ENCODE peak calls at places on chromosomes 11 and 22, in four cellular contexts. K, F, Q and N are unnamed samples.

GRCh38 chr22:21041937-21042336 is 3.8 kb upstream of the LRRC74B start:
- DNase-seq in K (no peak), F (no peak), Q (peak; percentile 29), N (no peak)

GRCh38 chr22:25395468-25395867 is 169.0 kb upstream of the GRK3 start:
- DNase-seq in K (no peak), F (no peak), Q (no peak), N (no peak)

GRCh38 chr11:117859713-117860112 is 16.7 kb downstream of the FXYD6 start:
- DNase-seq in K (no peak), F (no peak), Q (no peak), N (peak; percentile 5)

GRCh38 chr11:6655790-6656580 is at the start of gene DCHS1:
- DNase-seq in K (no peak), F (no peak), Q (no peak), N (peak; percentile 57)

GRCh38 chr22:22605074-22605404 is 39.4 kb upstream of the GGTLC2 start:
- DNase-seq in K (no peak), F (no peak), Q (no peak), N (no peak)

GRCh38 chr22:25027959-25028840 is 75.7 kb downstream of the KIAA1671 start:
- DNase-seq in K (no peak), F (peak; percentile 38), Q (no peak), N (peak; percentile 61)

GRCh38 chr11:17556999-17557398 is 9.9 kb downstream of the OTOG start:
- DNase-seq in K (no peak), F (no peak), Q (no peak), N (no peak)

GRCh38 chr22:23225724-23226496 is 45.6 kb downstream of the BCR start:
- DNase-seq in K (no peak), F (no peak), Q (peak; percentile 84), N (no peak)

GRCh38 chr11:111633756-111634362 is 31.6 kb downstream of the SIK2 start:
- DNase-seq in K (no peak), F (no peak), Q (peak; percentile 77), N (no peak)

GRCh38 chr22:50199251-50199721 is 1.5 kb upstream of the SELENOO start:
- DNase-seq in K (no peak), F (no peak), Q (no peak), N (no peak)

GRCh38 chr22:44443641-44444235 is 54.3 kb downstream of the RTL6 start:
- DNase-seq in K (no peak), F (no peak), Q (no peak), N (no peak)

GRCh38 chr22:50710886-50711285 is 27.1 kb upstream of the ACR start:
- DNase-seq in K (no peak), F (no peak), Q (no peak), N (no peak)

GRCh38 chr11:69166186-69167115 is 10.7 kb downstream of the SMIM38 start:
- DNase-seq in K (peak; percentile 30), F (no peak), Q (peak; percentile 83), N (no peak)

GRCh38 chr22:28907311-28908008 is 24.1 kb downstream of the ZNRF3 start:
- DNase-seq in K (no peak), F (no peak), Q (no peak), N (no peak)

GRCh38 chr11:82988936-82989627 is 82.6 kb downstream of the RAB30 start:
- DNase-seq in K (no peak), F (no peak), Q (no peak), N (no peak)

GRCh38 chr22:20889025-20889704 is 28.0 kb upstream of the CRKL start:
- DNase-seq in K (no peak), F (no peak), Q (no peak), N (no peak)

GRCh38 chr11:30735946-30736345 is 149.8 kb upstream of the MPPED2 start:
- DNase-seq in K (no peak), F (no peak), Q (no peak), N (no peak)

GRCh38 chr11:8908099-8908498 is 2.9 kb upstream of the AKIP1 start:
- DNase-seq in K (no peak), F (no peak), Q (no peak), N (no peak)

GRCh38 chr11:23252426-23252825 is 392.2 kb upstream of the CCDC179 start:
- DNase-seq in K (no peak), F (no peak), Q (peak; percentile 21), N (no peak)

GRCh38 chr11:113242767-113243397 is 71.5 kb upstream of the TTC12 start:
- DNase-seq in K (no peak), F (no peak), Q (peak; percentile 39), N (no peak)

DNA sequence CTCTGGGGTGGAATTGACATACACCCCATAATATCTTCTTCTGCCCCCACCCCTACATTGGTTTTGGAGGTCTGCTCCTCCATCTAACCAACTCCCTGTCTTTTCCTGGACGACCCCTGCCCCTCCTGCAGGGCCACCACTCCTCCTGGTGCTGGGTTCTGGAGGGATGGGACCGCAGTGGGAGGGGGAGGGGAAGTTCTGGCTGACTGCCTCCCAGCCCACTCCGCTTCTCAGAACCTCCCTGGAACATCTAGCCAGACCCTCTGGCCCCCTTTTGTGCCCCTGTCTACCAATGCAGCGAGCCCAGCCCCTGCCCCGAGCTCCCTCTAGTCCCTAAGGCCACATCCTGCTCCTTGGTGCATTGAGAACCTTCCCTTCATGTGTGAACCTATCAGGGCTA is 1.2 kb downstream of the MYRF start:
- DNase-seq in K (no peak), F (no peak), Q (no peak), N (no peak)
- H3K4me1 ChIP-seq in K (peaks cover 5% of the 10 kb centered on the region), F (peaks cover 42% of the 10 kb centered on the region), Q (no peaks in the 10 kb centered on the region), N (peaks cover 3% of the 10 kb centered on the region)

DNA sequence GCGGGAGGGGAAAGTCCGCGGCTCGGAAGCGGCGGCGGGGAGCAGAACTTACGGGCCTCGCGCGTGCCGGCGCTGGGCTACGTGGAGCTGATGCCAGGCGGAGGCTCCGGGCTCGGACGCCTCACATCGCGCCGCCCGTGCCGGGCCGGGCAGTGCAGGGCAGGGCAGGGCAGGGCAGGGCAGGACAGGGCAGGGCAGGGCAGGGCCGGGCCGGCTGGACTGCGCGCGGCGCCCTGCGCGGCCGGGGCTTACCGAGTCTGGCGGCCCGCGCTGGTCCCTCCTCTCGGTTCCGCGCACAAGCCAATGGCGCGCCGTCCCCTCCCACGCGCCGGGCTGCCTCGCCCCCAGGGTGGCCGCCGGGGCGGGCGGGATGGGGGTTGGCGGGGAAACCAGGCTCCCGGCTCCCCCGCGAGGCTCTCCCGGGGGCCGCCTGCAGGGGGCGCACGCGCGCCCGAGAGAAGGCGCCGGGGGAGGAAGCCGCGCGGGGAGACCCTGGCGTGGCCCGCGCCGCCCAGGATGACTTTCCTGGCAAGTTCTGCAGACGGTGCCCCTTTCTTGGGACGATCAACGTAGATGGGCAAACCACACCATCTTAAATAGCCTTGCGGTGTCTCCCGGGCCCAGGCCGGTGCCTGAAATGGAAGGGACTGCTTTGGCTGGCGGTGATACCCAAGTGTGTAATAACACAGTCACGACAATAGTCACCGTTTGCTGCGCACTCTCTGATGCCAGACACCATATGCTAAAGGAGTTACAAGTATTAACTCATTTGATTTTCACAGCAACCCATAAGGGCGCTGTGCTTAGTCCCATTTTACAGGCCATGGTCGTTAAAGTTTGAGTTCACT is at the start of gene TP53I11:
- DNase-seq in K (no peak), F (peak; percentile 66), Q (peak; percentile 21), N (peak; percentile 36)
- H3K4me3 ChIP-seq in K (peak within 1 kb of the TSS; percentile 75), F (peak within 1 kb of the TSS; percentile 96), Q (peak within 1 kb of the TSS; percentile 81), N (peak within 1 kb of the TSS; percentile 76)

DNA sequence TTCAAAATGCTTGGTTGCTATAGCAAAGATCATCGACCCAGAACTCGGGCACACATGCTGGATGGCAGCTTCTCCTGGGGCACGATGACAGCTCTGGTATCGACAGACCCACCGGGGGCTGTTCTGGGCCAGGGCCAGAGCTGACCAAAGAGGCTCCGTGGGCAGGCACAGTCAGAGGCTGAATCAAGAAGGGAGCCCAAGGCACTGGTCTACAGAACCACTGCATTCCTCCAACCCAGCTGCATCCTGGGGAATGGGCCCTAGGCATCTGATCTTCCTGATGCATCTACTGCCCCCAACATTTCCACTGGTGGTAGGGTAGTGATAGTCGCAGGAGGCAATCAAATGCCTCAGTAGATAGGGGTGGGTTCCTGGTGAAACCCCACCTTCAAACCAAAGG is 470.3 kb downstream of the TBC1D22A start:
- DNase-seq in K (no peak), F (no peak), Q (no peak), N (no peak)
- H3K9me3 ChIP-seq in K (no peaks in the 10 kb centered on the region), F (peaks cover 43% of the 10 kb centered on the region), Q (peaks cover 5% of the 10 kb centered on the region), N (no peaks in the 10 kb centered on the region)

DNA sequence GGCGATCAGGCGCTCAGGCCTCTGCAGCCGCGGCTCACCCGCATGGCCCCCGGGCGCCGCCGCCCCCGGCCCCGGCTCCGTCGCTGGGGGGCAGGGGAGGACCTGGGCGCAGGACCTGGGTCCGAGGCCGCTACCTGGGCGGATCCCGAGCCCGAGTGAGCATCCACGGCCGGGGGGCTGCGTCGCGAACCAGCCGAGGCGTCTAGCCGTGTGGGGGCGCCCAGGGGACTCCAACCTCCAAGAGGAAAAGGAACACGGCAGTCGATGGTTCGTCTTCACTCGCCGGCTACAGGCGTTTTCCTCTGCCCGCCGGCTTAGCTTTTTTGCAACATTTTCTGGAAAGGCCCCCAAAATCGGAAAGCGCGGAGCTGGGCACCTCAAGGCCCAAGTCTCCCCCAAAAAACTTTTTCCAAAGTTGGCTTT is 698 bp downstream of the PDGFB start:
- DNase-seq in K (no peak), F (no peak), Q (peak; percentile 43), N (no peak)
- H3K4me1 ChIP-seq in K (peaks cover 25% of the 10 kb centered on the region), F (peaks cover 37% of the 10 kb centered on the region), Q (peaks cover 35% of the 10 kb centered on the region), N (no peaks in the 10 kb centered on the region)

DNA sequence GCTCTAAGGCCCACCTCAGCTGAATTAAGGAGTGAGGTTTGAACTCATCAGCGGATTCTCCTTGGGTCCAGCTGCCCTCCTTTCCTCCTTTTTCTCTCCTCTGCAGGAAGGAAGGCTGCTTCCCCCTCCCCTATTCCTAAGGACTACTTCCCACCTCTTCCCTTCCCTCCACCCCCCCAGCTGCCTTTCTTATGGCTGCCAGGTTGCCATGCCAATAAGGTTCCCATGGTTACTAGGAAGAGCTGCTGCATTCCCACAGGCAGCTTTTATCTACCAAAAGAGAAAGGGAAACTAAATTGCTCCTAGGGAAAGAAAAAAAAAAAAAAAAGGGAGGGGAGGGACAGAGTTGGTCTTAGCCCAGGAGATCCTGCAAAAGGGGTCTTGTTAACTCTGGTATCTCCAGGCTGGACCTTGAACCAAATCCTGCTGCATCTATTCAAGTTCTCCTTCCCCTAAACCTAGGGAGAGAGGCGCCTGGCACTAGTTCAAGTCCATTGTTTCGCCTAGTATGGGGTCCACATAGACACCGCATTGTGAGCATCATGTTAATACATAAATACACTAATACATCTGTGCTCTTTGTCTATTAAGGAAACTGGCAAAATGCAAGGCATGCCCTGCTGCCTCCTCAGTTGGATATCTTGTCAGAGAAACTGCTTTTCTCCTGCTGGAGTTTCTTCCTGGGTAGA is 21.2 kb upstream of the FEZ1 start:
- DNase-seq in K (no peak), F (peak; percentile 94), Q (no peak), N (peak; percentile 94)
- H3K4me3 ChIP-seq in K (no peak overlapping the region), F (no peak overlapping the region), Q (no peak overlapping the region), N (no peak overlapping the region)

DNA sequence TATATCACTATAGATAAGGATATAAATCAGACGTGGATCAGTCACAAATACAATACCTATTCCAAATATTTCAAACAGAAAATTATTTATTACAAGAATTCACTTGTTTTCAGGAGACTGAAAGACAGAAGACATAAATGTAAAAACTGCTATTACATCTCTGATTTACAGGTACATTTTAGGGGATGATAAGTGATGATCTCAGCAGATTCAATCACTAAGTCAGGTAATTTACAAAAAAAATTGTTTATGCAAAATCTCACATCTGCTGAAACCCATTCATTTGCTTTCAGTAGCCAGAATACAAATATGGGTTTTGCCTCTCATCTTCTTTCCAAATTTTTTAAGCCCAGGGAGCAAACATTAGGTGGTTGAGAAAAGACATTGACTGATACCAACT is 1648.4 kb upstream of the RAG2 start:
- DNase-seq in K (no peak), F (no peak), Q (no peak), N (no peak)
- H3K9me3 ChIP-seq in K (no peaks in the 10 kb centered on the region), F (peaks cover 3% of the 10 kb centered on the region), Q (no peaks in the 10 kb centered on the region), N (no peaks in the 10 kb centered on the region)